ENCODE peak calls at places on chromosome X, in seven cellular contexts. U is endothelial cell, L is epithelial cell of esophagus, T is GM13976, R is fibroblast of pulmonary artery, I is lower leg skin, Z is lower lobe of right lung. A is an unnamed sample.

GRCh38 chrX:110162867-110163266 is 155.0 kb downstream of the AMMECR1 start:
- DNase-seq in U (no peak), L (peak; percentile 69), T (no peak), R (no peak), I (no peak), Z (no peak), A (no peak)

GRCh38 chrX:20418379-20418778 is 151.7 kb upstream of the RPS6KA3 start:
- DNase-seq in U (no peak), L (no peak), T (no peak), R (no peak), I (no peak), Z (no peak), A (no peak)

GRCh38 chrX:15469613-15470012 is 23.5 kb downstream of the PIR start:
- DNase-seq in U (no peak), L (no peak), T (no peak), R (no peak), I (no peak), Z (no peak), A (no peak)

GRCh38 chrX:21398424-21398823 is 24.2 kb downstream of the CNKSR2 start:
- DNase-seq in U (no peak), L (no peak), T (no peak), R (no peak), I (no peak), Z (no peak), A (no peak)

GRCh38 chrX:45445745-45446412 is 245.2 kb upstream of the DIPK2B start:
- DNase-seq in U (no peak), L (peak; percentile 86), T (no peak), R (peak; percentile 73), I (no peak), Z (no peak), A (no peak)

GRCh38 chrX:55056820-55057690 is 17.8 kb upstream of the PAGE2B start:
- DNase-seq in U (no peak), L (peak; percentile 2), T (no peak), R (peak; percentile 75), I (no peak), Z (no peak), A (no peak)

GRCh38 chrX:38052096-38052495 is 45.7 kb downstream of the SYTL5 start:
- DNase-seq in U (no peak), L (peak; percentile 88), T (no peak), R (peak; percentile 83), I (no peak), Z (no peak), A (no peak)

GRCh38 chrX:50971390-50971789 is 60.9 kb downstream of the BMP15 start:
- DNase-seq in U (no peak), L (peak; percentile 74), T (no peak), R (no peak), I (no peak), Z (no peak), A (no peak)

GRCh38 chrX:2697306-2697705 is 6.2 kb downstream of the CD99 start:
- DNase-seq in U (no peak), L (peak; percentile 72), T (no peak), R (no peak), I (peak; percentile 66), Z (no peak), A (no peak)

GRCh38 chrX:54921427-54922021 is 900 bp downstream of the TRO start:
- DNase-seq in U (peak; percentile 72), L (peak; percentile 15), T (peak; percentile 66), R (peak; percentile 79), I (no peak), Z (no peak), A (peak; percentile 36)

GRCh38 chrX:48648299-48648698 is 35.3 kb upstream of the WAS start:
- DNase-seq in U (peak; percentile 15), L (peak; percentile 31), T (peak; percentile 32), R (peak; percentile 67), I (peak; percentile 81), Z (no peak), A (no peak)

GRCh38 chrX:74461384-74461783 is 40.1 kb downstream of the SLC16A2 start:
- DNase-seq in U (no peak), L (no peak), T (no peak), R (no peak), I (no peak), Z (no peak), A (no peak)

GRCh38 chrX:15468036-15468435 is 25.1 kb downstream of the PIR start:
- DNase-seq in U (no peak), L (peak; percentile 84), T (peak; percentile 21), R (peak; percentile 72), I (no peak), Z (no peak), A (no peak)

GRCh38 chrX:131830400-131831184 is 192.5 kb upstream of the STK26 start:
- DNase-seq in U (peak; percentile 76), L (peak; percentile 79), T (no peak), R (peak; percentile 82), I (no peak), Z (peak; percentile 67), A (no peak)

GRCh38 chrX:154131955-154132354 is 12.1 kb upstream of the OPN1LW start:
- DNase-seq in U (no peak), L (no peak), T (no peak), R (no peak), I (peak; percentile 28), Z (no peak), A (no peak)

GRCh38 chrX:39162322-39162721 is 361.1 kb downstream of the MID1IP1 start:
- DNase-seq in U (peak; percentile 25), L (no peak), T (peak; percentile 31), R (no peak), I (peak; percentile 84), Z (peak; percentile 53), A (no peak)

GRCh38 chrX:38985375-38985774 is 184.1 kb downstream of the MID1IP1 start:
- DNase-seq in U (no peak), L (peak; percentile 28), T (peak; percentile 50), R (peak; percentile 33), I (no peak), Z (no peak), A (peak; percentile 50)

GRCh38 chrX:85561216-85561615 is 181.8 kb upstream of the POF1B start:
- DNase-seq in U (no peak), L (no peak), T (no peak), R (no peak), I (no peak), Z (no peak), A (no peak)

GRCh38 chrX:46152756-46153155 is 392.5 kb downstream of the ZNF674 start:
- DNase-seq in U (no peak), L (no peak), T (no peak), R (no peak), I (no peak), Z (no peak), A (no peak)

GRCh38 chrX:129701624-129702069 is 37.1 kb upstream of the XPNPEP2 start:
- DNase-seq in U (no peak), L (no peak), T (no peak), R (peak; percentile 72), I (peak; percentile 94), Z (no peak), A (no peak)

GRCh38 chrX:149829751-149830191 is 48.0 kb downstream of the MAGEA9 start:
- DNase-seq in U (no peak), L (peak; percentile 77), T (no peak), R (peak; percentile 8), I (no peak), Z (no peak), A (no peak)

GRCh38 chrX:149837167-149837566 is 43.8 kb upstream of the MAGEA8 start:
- DNase-seq in U (no peak), L (no peak), T (no peak), R (no peak), I (no peak), Z (no peak), A (no peak)

GRCh38 chrX:149830192-149830873 is 48.6 kb downstream of the MAGEA9 start:
- DNase-seq in U (peak; percentile 26), L (peak; percentile 9), T (no peak), R (peak; percentile 16), I (no peak), Z (no peak), A (no peak)

GRCh38 chrX:149827254-149827653 is 45.5 kb downstream of the MAGEA9 start:
- DNase-seq in U (no peak), L (no peak), T (no peak), R (no peak), I (no peak), Z (no peak), A (no peak)

GRCh38 chrX:149831473-149831872 is 49.5 kb upstream of the MAGEA8 start:
- DNase-seq in U (no peak), L (no peak), T (no peak), R (no peak), I (no peak), Z (no peak), A (no peak)
- TF ChIP-seq CTCF in U (no peak), L (no peak), T (no peak), R (no peak), I (no peak), Z (no peak), A (no peak)

DNA sequence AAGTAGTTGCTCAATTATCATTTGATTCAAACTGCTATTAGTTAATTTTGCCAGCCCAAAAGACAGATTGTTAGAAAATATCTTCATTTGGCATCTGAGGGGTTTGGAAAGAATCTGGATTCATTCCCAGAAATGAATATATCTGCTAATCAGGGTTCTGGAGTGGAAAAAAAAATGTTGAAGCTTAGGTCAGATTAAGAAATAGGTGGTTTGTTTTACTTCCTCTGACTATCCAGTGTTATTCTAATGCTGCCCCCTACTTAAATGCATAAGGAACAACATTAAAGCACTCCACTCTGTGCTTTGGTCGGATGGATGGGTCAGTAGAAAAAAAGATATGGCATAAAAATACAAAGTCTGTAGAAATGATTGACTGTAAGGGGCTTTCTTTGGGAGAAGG is 89.0 kb downstream of the LUZP4 start:
- DNase-seq in U (no peak), L (no peak), T (no peak), R (peak; percentile 74), I (no peak), Z (no peak), A (no peak)
- TF ChIP-seq CTCF in U (no peak), L (no peak), T (no peak), R (peak; percentile 23), I (no peak), Z (no peak), A (no peak)

DNA sequence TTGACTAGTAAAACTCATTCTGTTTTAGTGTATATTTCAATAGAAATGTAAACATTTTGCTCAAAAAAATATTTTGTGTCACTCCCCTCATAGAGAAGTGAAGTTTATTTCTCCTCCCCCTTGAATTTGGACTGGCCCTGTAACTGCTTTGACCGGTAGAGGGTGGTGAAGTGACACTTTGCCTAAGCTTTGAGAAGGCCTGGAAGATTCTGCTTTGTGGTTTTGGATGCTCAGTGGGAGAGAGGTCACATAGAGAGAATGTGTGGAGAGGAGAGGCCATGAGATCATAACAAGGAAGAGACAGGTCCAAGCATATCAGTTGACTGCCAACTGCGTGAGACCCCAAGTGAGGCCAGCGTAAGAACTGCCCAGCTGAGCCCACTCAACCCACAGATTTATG is 19.1 kb upstream of the ARX start:
- DNase-seq in U (no peak), L (no peak), T (no peak), R (peak; percentile 14), I (no peak), Z (no peak), A (no peak)
- TF ChIP-seq CTCF in U (no peak), L (peak; percentile 31), T (no peak), R (peak; percentile 34), I (no peak), Z (no peak), A (no peak)

GRCh38 chrX:31200430-31200829 is 128.6 kb upstream of the FTHL17 start:
- DNase-seq in U (no peak), L (no peak), T (no peak), R (no peak), I (no peak), Z (no peak), A (no peak)

GRCh38 chrX:31199051-31199769 is 127.4 kb upstream of the FTHL17 start:
- DNase-seq in U (no peak), L (no peak), T (no peak), R (peak; percentile 54), I (no peak), Z (no peak), A (no peak)

GRCh38 chrX:31199770-31200114 is 127.9 kb upstream of the FTHL17 start:
- DNase-seq in U (no peak), L (no peak), T (no peak), R (no peak), I (no peak), Z (no peak), A (no peak)

GRCh38 chrX:31201503-31201902 is 129.7 kb upstream of the FTHL17 start:
- DNase-seq in U (no peak), L (no peak), T (no peak), R (no peak), I (no peak), Z (no peak), A (no peak)
- TF ChIP-seq CTCF in U (no peak), L (no peak), T (no peak), R (no peak), I (no peak), Z (no peak), A (no peak)